ENCODE peak calls at places on chromosomes 4 and X, in eight cellular contexts. V, Y, D, K, G, U, Q and L are unnamed samples.

GRCh38 chr4:46329118-46329976 is 60.6 kb downstream of the GABRA2 start:
- DNase-seq in Y (peak), U (no peak), V (no peak), D (peak), Q (no peak), G (peak), K (no peak), L (no peak)

GRCh38 chr4:6504900-6505496 is 32.6 kb upstream of the PPP2R2C start:
- DNase-seq in Y (no peak), U (no peak), G (no peak), Q (no peak), D (no peak), K (no peak), V (no peak), L (no peak)

GRCh38 chr4:117156806-117157205 is 71.4 kb upstream of the TRAM1L1 start:
- DNase-seq in U (no peak), G (no peak), Y (no peak), V (no peak), K (no peak), D (no peak), Q (no peak), L (no peak)

GRCh38 chr4:2469192-2469984 is 482 bp downstream of the RNF4 start:
- DNase-seq in U (peak), Q (no peak), Y (peak), V (peak), D (peak), K (no peak), G (peak), L (peak)

GRCh38 chr4:25100710-25101109 is 59.5 kb downstream of the SEPSECS start:
- DNase-seq in V (no peak), Y (no peak), K (no peak), D (no peak), G (no peak), Q (no peak), U (no peak), L (no peak)

GRCh38 chrX:7244400-7244799 is 96.4 kb upstream of the PUDP start:
- DNase-seq in D (no peak), V (no peak), Q (no peak), K (no peak), U (no peak), Y (no peak), G (no peak), L (no peak)

GRCh38 chr4:102137217-102137616 is 208.1 kb downstream of the SLC39A8 start:
- DNase-seq in Q (no peak), K (no peak), U (no peak), Y (no peak), V (no peak), D (no peak), G (no peak), L (no peak)

GRCh38 chr4:101174679-101175078 is 172.6 kb downstream of the PPP3CA start:
- DNase-seq in Q (no peak), D (no peak), V (no peak), K (no peak), Y (no peak), G (no peak), U (no peak), L (no peak)

GRCh38 chrX:52410439-52411394 is 41.9 kb downstream of the XAGE2 start:
- DNase-seq in V (peak), Y (no peak), U (no peak), K (no peak), G (no peak), Q (no peak), D (no peak), L (no peak)

GRCh38 chr4:72505314-72505744 is 63.7 kb downstream of the ADAMTS3 start:
- DNase-seq in Q (peak), U (no peak), D (peak), V (no peak), G (peak), Y (peak), K (peak), L (no peak)

GRCh38 chr4:128601992-128602695 is 207.4 kb upstream of the JADE1 start:
- DNase-seq in Y (peak), D (peak), U (no peak), Q (peak), G (no peak), V (no peak), K (peak), L (no peak)

GRCh38 chr4:181541396-181541795 is 701.8 kb upstream of the TENM3 start:
- DNase-seq in D (peak), G (peak), Y (peak), V (no peak), Q (no peak), U (no peak), K (peak), L (no peak)

GRCh38 chr4:121034010-121034409 is 38.3 kb downstream of the NDNF start:
- DNase-seq in K (peak), D (no peak), Y (peak), U (no peak), V (no peak), G (peak), Q (no peak), L (no peak)

GRCh38 chr4:11739992-11740391 is 311.3 kb upstream of the HS3ST1 start:
- DNase-seq in U (no peak), Y (peak), Q (peak), V (no peak), G (no peak), K (no peak), D (no peak), L (no peak)

GRCh38 chr4:15717647-15718416 is 15.0 kb downstream of the BST1 start:
- DNase-seq in D (peak), Y (no peak), G (no peak), V (no peak), K (no peak), Q (peak), U (no peak), L (no peak)

GRCh38 chr4:108045687-108046024 is 56.0 kb downstream of the HADH start:
- DNase-seq in U (no peak), V (peak), Q (no peak), Y (peak), K (no peak), G (peak), D (no peak), L (no peak)

GRCh38 chr4:55175779-55176231 is 50.4 kb upstream of the KDR start:
- DNase-seq in V (no peak), Q (peak), K (no peak), G (no peak), U (no peak), D (peak), Y (peak), L (no peak)

GRCh38 chrX:103498786-103499185 is 20.5 kb downstream of the RAB40A start:
- DNase-seq in Y (no peak), U (no peak), Q (no peak), D (no peak), V (no peak), K (no peak), G (no peak), L (no peak)

GRCh38 chr4:85591361-85592098 is 116.6 kb downstream of the ARHGAP24 start:
- DNase-seq in G (no peak), U (no peak), K (no peak), Y (peak), D (peak), V (no peak), Q (no peak), L (no peak)

GRCh38 chr4:113141901-113142346 is 92.5 kb downstream of the ANK2 start:
- DNase-seq in U (no peak), V (no peak), D (peak), Y (peak), G (peak), Q (no peak), K (peak), L (no peak)

GRCh38 chr4:16205298-16206164 is 20.7 kb downstream of the TAPT1 start:
- DNase-seq in V (no peak), K (no peak), Y (peak), D (peak), G (no peak), Q (peak), U (no peak), L (no peak)

GRCh38 chrX:110847334-110847733 is 51.7 kb upstream of the CHRDL1 start:
- DNase-seq in K (no peak), Y (peak), V (no peak), D (peak), Q (peak), G (peak), U (no peak), L (no peak)

GRCh38 chr4:126719803-126720202 is 913.0 kb upstream of the INTU start:
- DNase-seq in Q (no peak), D (no peak), K (no peak), Y (no peak), G (no peak), U (no peak), V (no peak), L (no peak)

GRCh38 chrX:108439434-108439883 is at the start of gene COL4A5:
- DNase-seq in Q (peak), G (peak), U (no peak), V (peak), K (peak), Y (peak), D (peak), L (no peak)

GRCh38 chr4:152850377-152850776 is 70.6 kb downstream of the ARFIP1 start:
- DNase-seq in G (peak), K (peak), V (peak), Y (peak), U (peak), D (peak), Q (no peak), L (no peak)

GRCh38 chr4:22637306-22637705 is 55.4 kb upstream of the GBA3 start:
- DNase-seq in U (no peak), V (no peak), K (no peak), G (no peak), Y (no peak), D (no peak), Q (no peak), L (no peak)

GRCh38 chr4:135120190-135120589 is 918.6 kb upstream of the PABPC4L start:
- DNase-seq in G (no peak), K (no peak), D (no peak), V (no peak), U (no peak), Y (peak), Q (no peak), L (no peak)

GRCh38 chr4:175891863-175892262 is 79.8 kb upstream of the GPM6A start:
- DNase-seq in V (no peak), U (no peak), K (no peak), Q (no peak), G (peak), Y (peak), D (peak), L (no peak)

GRCh38 chr4:15652191-15652590 is 3.0 kb downstream of the FBXL5 start:
- DNase-seq in Q (peak), K (no peak), V (no peak), D (no peak), Y (no peak), U (no peak), G (no peak), L (no peak)